ENCODE peak calls at places on chromosomes 16 and 17, in seven cellular contexts. S is A549, B is SK-N-SH, R is H1, P is HCT116, K is HepG2, I is K562. D is an unnamed sample.

GRCh38 chr17:80361495-80362220 is 53.3 kb upstream of the ENDOV start:
- DNase-seq in S (peak), B (peak), R (peak), P (no peak), K (no peak), I (peak), D (no peak)

GRCh38 chr17:81086789-81087551 is 52.0 kb downstream of the BAIAP2 start:
- DNase-seq in S (no peak), B (no peak), R (no peak), P (no peak), K (no peak), I (no peak), D (no peak)

GRCh38 chr16:73434621-73435020 is 386.7 kb upstream of the ZFHX3 start:
- DNase-seq in S (no peak), B (no peak), R (no peak), P (no peak), K (no peak), I (no peak), D (no peak)

GRCh38 chr17:29726721-29727252 is 104.1 kb upstream of the CORO6 start:
- DNase-seq in S (no peak), B (peak), R (no peak), P (no peak), K (no peak), I (peak), D (peak)

GRCh38 chr16:10521681-10522274 is 58.6 kb downstream of the EMP2 start:
- DNase-seq in S (peak), B (peak), R (peak), P (peak), K (peak), I (peak), D (peak)

GRCh38 chr17:62862251-62862650 is 54.1 kb upstream of the MARCHF10 start:
- DNase-seq in S (no peak), B (no peak), R (peak), P (no peak), K (no peak), I (no peak), D (no peak)

GRCh38 chr16:57988929-57989328 is 11.5 kb downstream of the ZNF319 start:
- DNase-seq in S (no peak), B (no peak), R (no peak), P (no peak), K (no peak), I (no peak), D (no peak)

GRCh38 chr17:38925263-38925995 is at the start of gene LASP1NB:
- DNase-seq in S (no peak), B (peak), R (peak), P (no peak), K (no peak), I (peak), D (peak)

GRCh38 chr17:68346448-68346847 is 55.2 kb downstream of the ARSG start:
- DNase-seq in S (no peak), B (no peak), R (no peak), P (no peak), K (no peak), I (no peak), D (no peak)

GRCh38 chr16:89365044-89365467 is 125.3 kb downstream of the ANKRD11 start:
- DNase-seq in S (no peak), B (peak), R (no peak), P (no peak), K (no peak), I (no peak), D (peak)

GRCh38 chr17:76826290-76827138 is 41.7 kb upstream of the MGAT5B start:
- DNase-seq in S (no peak), B (peak), R (no peak), P (no peak), K (no peak), I (no peak), D (no peak)

GRCh38 chr17:6856054-6856453 is 24.5 kb upstream of the TEKT1 start:
- DNase-seq in S (no peak), B (no peak), R (no peak), P (no peak), K (no peak), I (no peak), D (no peak)

GRCh38 chr17:6137716-6138502 is 67.7 kb downstream of the WSCD1 start:
- DNase-seq in S (no peak), B (no peak), R (no peak), P (no peak), K (no peak), I (no peak), D (no peak)

GRCh38 chr16:15464401-15465186 is 30.2 kb downstream of the BMERB1 start:
- DNase-seq in S (no peak), B (no peak), R (no peak), P (no peak), K (no peak), I (no peak), D (peak)

GRCh38 chr17:71003736-71004135 is 834.4 kb downstream of the KCNJ2 start:
- DNase-seq in S (no peak), B (no peak), R (peak), P (no peak), K (no peak), I (no peak), D (no peak)

GRCh38 chr16:82671743-82672142 is 45.0 kb downstream of the CDH13 start:
- DNase-seq in S (no peak), B (no peak), R (peak), P (no peak), K (no peak), I (no peak), D (no peak)
- TF ChIP-seq RAD21 in S (no peak), B (no peak), R (no peak), P (peak), K (no peak), I (no peak), D (no peak)

GRCh38 chr17:15915996-15916395 is 28.9 kb upstream of the ADORA2B start:
- DNase-seq in S (no peak), B (peak), R (no peak), P (no peak), K (no peak), I (no peak), D (no peak)

GRCh38 chr17:15912416-15912955 is 32.4 kb upstream of the ADORA2B start:
- DNase-seq in S (no peak), B (no peak), R (no peak), P (no peak), K (no peak), I (no peak), D (no peak)

GRCh38 chr17:15910791-15911190 is 34.1 kb upstream of the ADORA2B start:
- DNase-seq in S (no peak), B (no peak), R (no peak), P (no peak), K (no peak), I (no peak), D (peak)

GRCh38 chr17:15914400-15915165 is 30.3 kb upstream of the ADORA2B start:
- DNase-seq in S (no peak), B (no peak), R (no peak), P (no peak), K (no peak), I (no peak), D (peak)

GRCh38 chr17:15913826-15914225 is 31.1 kb upstream of the ADORA2B start:
- DNase-seq in S (no peak), B (no peak), R (no peak), P (no peak), K (no peak), I (no peak), D (no peak)
- TF ChIP-seq RAD21 in S (no peak), B (no peak), R (no peak), P (no peak), K (no peak), I (no peak), D (no peak)

GRCh38 chr17:2954898-2955445 is 108.4 kb downstream of the OR1D5 start:
- DNase-seq in S (peak), B (no peak), R (no peak), P (peak), K (peak), I (no peak), D (peak)
- TF ChIP-seq RAD21 in S (peak), B (no peak), R (no peak), P (no peak), K (no peak), I (no peak), D (no peak)

GRCh38 chr17:32227910-32228309 is 37.7 kb upstream of the RHBDL3 start:
- DNase-seq in S (no peak), B (no peak), R (peak), P (no peak), K (no peak), I (no peak), D (no peak)

GRCh38 chr17:32226881-32227280 is 38.8 kb upstream of the RHBDL3 start:
- DNase-seq in S (no peak), B (no peak), R (no peak), P (no peak), K (no peak), I (no peak), D (no peak)

GRCh38 chr17:32223703-32224102 is 41.9 kb upstream of the RHBDL3 start:
- DNase-seq in S (no peak), B (no peak), R (no peak), P (no peak), K (no peak), I (no peak), D (no peak)

DNA sequence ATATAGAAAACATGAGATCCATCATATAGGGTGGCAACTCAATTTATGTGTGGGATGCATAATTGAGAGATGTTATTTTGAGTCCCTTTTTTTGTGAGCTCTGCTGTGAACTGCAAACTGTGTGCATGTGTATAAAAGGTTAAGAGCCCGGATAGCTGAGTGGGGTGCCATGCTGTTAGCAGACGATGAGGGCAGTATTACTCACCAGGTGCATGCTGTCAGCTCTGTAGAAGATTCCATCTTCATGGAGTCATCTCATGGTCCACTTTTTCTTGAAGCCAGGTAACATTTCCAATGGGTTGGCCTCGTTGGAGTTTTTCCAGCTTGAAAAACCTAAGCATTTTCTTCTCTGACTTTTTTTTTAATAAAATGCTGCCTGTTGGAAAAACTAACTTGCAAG is 43.0 kb upstream of the RHBDL3 start:
- DNase-seq in S (peak), B (no peak), R (no peak), P (no peak), K (no peak), I (no peak), D (peak)
- TF ChIP-seq RAD21 in S (no peak), B (no peak), R (no peak), P (no peak), K (no peak), I (no peak), D (no peak)

GRCh38 chr16:27712251-27712711 is 162.3 kb downstream of the KATNIP start:
- DNase-seq in S (no peak), B (no peak), R (no peak), P (no peak), K (no peak), I (no peak), D (no peak)
- TF ChIP-seq RAD21 in S (no peak), B (no peak), R (no peak), P (no peak), K (no peak), I (no peak), D (no peak)

DNA sequence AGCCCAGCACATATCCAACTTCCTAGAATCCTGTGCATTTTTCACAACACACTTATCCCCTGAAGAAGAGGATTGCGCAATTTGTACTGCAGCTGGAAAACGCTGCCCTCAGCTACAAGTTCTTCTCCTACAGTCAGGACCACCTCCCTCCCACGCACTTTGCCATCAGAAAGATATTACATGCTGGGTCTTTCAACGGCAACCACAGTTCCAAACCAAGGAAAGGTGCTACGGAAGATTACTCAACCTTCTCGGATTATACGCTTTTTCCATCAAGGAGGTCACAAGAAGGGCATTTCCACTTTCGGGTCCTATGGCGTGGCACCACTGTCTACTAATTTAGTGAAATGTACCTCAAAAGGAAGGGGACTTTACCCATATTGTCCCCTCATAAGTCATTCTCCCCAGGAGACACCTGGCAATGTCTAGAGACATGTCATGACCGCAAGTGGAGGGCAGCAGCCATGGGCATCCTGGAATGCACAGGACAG is 35.2 kb downstream of the USP7 start:
- DNase-seq in S (no peak), B (no peak), R (no peak), P (no peak), K (no peak), I (no peak), D (peak)
- TF ChIP-seq RAD21 in S (no peak), B (no peak), R (no peak), P (no peak), K (no peak), I (no peak), D (no peak)

D was measured in IMR-90.